ENCODE peak calls at places on chromosome 10, in ten cellular contexts. One of them, this sample, is unnamed.

GRCh38 chr10:120022357-120022756 is 129.8 kb downstream of the SEC23IP start:
- DNase-seq in fibroblast of the aortic adventitia: no peak
- DNase-seq in IMR-90: no peak
- DNase-seq in iPS DF 6.9: no peak
- DNase-seq in ovary: no peak
- DNase-seq in upper lobe of right lung: no peak
- DNase-seq in naive thymus-derived CD8-positive, alpha-beta T cell: no peak
- DNase-seq in DMS79 treated with DMSO at 0.1 percent for 48 hours: no peak
- DNase-seq in HTR-8/SVneo: no peak
- DNase-seq in T47D: no peak
- DNase-seq in this sample: no peak

GRCh38 chr10:74677951-74678350 is 148.4 kb upstream of the KAT6B start:
- DNase-seq in fibroblast of the aortic adventitia: no peak
- DNase-seq in IMR-90: no peak
- DNase-seq in iPS DF 6.9: no peak
- DNase-seq in ovary: no peak
- DNase-seq in upper lobe of right lung: no peak
- DNase-seq in naive thymus-derived CD8-positive, alpha-beta T cell: no peak
- DNase-seq in DMS79 treated with DMSO at 0.1 percent for 48 hours: no peak
- DNase-seq in HTR-8/SVneo: no peak
- DNase-seq in T47D: no peak
- DNase-seq in this sample: no peak

GRCh38 chr10:94524146-94524545 is 21.4 kb upstream of the HELLS start:
- DNase-seq in fibroblast of the aortic adventitia: peak; percentile 32
- DNase-seq in IMR-90: peak; percentile 64
- DNase-seq in iPS DF 6.9: no peak
- DNase-seq in ovary: no peak
- DNase-seq in upper lobe of right lung: no peak
- DNase-seq in naive thymus-derived CD8-positive, alpha-beta T cell: no peak
- DNase-seq in DMS79 treated with DMSO at 0.1 percent for 48 hours: no peak
- DNase-seq in HTR-8/SVneo: peak; percentile 3
- DNase-seq in T47D: no peak
- DNase-seq in this sample: peak; percentile 24

GRCh38 chr10:48497965-48498770 is 106.7 kb downstream of the ARHGAP22 start:
- DNase-seq in fibroblast of the aortic adventitia: no peak
- DNase-seq in IMR-90: no peak
- DNase-seq in iPS DF 6.9: no peak
- DNase-seq in ovary: no peak
- DNase-seq in upper lobe of right lung: no peak
- DNase-seq in naive thymus-derived CD8-positive, alpha-beta T cell: no peak
- DNase-seq in DMS79 treated with DMSO at 0.1 percent for 48 hours: no peak
- DNase-seq in HTR-8/SVneo: no peak
- DNase-seq in T47D: no peak
- DNase-seq in this sample: no peak

GRCh38 chr10:73625004-73625883 is 16.0 kb downstream of the MYOZ1 start:
- DNase-seq in fibroblast of the aortic adventitia: no peak
- DNase-seq in IMR-90: peak; percentile 25
- DNase-seq in iPS DF 6.9: no peak
- DNase-seq in ovary: peak; percentile 30
- DNase-seq in upper lobe of right lung: peak; percentile 68
- DNase-seq in naive thymus-derived CD8-positive, alpha-beta T cell: no peak
- DNase-seq in DMS79 treated with DMSO at 0.1 percent for 48 hours: peak; percentile 31
- DNase-seq in HTR-8/SVneo: peak; percentile 42
- DNase-seq in T47D: peak; percentile 64
- DNase-seq in this sample: peak; percentile 31

GRCh38 chr10:43311794-43312193 is 44.9 kb upstream of the RASGEF1A start:
- DNase-seq in fibroblast of the aortic adventitia: no peak
- DNase-seq in IMR-90: no peak
- DNase-seq in iPS DF 6.9: no peak
- DNase-seq in ovary: no peak
- DNase-seq in upper lobe of right lung: peak; percentile 28
- DNase-seq in naive thymus-derived CD8-positive, alpha-beta T cell: no peak
- DNase-seq in DMS79 treated with DMSO at 0.1 percent for 48 hours: no peak
- DNase-seq in HTR-8/SVneo: no peak
- DNase-seq in T47D: no peak
- DNase-seq in this sample: no peak

GRCh38 chr10:81007872-81008271 is 470.2 kb downstream of the SH2D4B start:
- DNase-seq in fibroblast of the aortic adventitia: no peak
- DNase-seq in IMR-90: no peak
- DNase-seq in iPS DF 6.9: no peak
- DNase-seq in ovary: no peak
- DNase-seq in upper lobe of right lung: no peak
- DNase-seq in naive thymus-derived CD8-positive, alpha-beta T cell: no peak
- DNase-seq in DMS79 treated with DMSO at 0.1 percent for 48 hours: no peak
- DNase-seq in HTR-8/SVneo: no peak
- DNase-seq in T47D: peak; percentile 92
- DNase-seq in this sample: no peak

GRCh38 chr10:6070647-6071046 is 8.5 kb upstream of the IL2RA start:
- DNase-seq in fibroblast of the aortic adventitia: no peak
- DNase-seq in IMR-90: no peak
- DNase-seq in iPS DF 6.9: no peak
- DNase-seq in ovary: no peak
- DNase-seq in upper lobe of right lung: no peak
- DNase-seq in naive thymus-derived CD8-positive, alpha-beta T cell: no peak
- DNase-seq in DMS79 treated with DMSO at 0.1 percent for 48 hours: no peak
- DNase-seq in HTR-8/SVneo: no peak
- DNase-seq in T47D: no peak
- DNase-seq in this sample: no peak

GRCh38 chr10:110208614-110209398 is 1.4 kb downstream of the MXI1 start:
- DNase-seq in fibroblast of the aortic adventitia: peak; percentile 47
- DNase-seq in IMR-90: peak; percentile 46
- DNase-seq in iPS DF 6.9: no peak
- DNase-seq in ovary: peak; percentile 61
- DNase-seq in upper lobe of right lung: peak; percentile 64
- DNase-seq in naive thymus-derived CD8-positive, alpha-beta T cell: peak; percentile 23
- DNase-seq in DMS79 treated with DMSO at 0.1 percent for 48 hours: peak; percentile 16
- DNase-seq in HTR-8/SVneo: no peak
- DNase-seq in T47D: peak; percentile 19
- DNase-seq in this sample: peak; percentile 45

GRCh38 chr10:42691361-42692120 is 53.2 kb upstream of the ZNF33B start:
- DNase-seq in fibroblast of the aortic adventitia: no peak
- DNase-seq in IMR-90: no peak
- DNase-seq in iPS DF 6.9: no peak
- DNase-seq in ovary: no peak
- DNase-seq in upper lobe of right lung: no peak
- DNase-seq in naive thymus-derived CD8-positive, alpha-beta T cell: no peak
- DNase-seq in DMS79 treated with DMSO at 0.1 percent for 48 hours: no peak
- DNase-seq in HTR-8/SVneo: no peak
- DNase-seq in T47D: no peak
- DNase-seq in this sample: no peak

GRCh38 chr10:31186225-31187010 is 132.6 kb upstream of the ZEB1 start:
- DNase-seq in fibroblast of the aortic adventitia: no peak
- DNase-seq in IMR-90: no peak
- DNase-seq in iPS DF 6.9: no peak
- DNase-seq in ovary: no peak
- DNase-seq in upper lobe of right lung: no peak
- DNase-seq in naive thymus-derived CD8-positive, alpha-beta T cell: no peak
- DNase-seq in DMS79 treated with DMSO at 0.1 percent for 48 hours: no peak
- DNase-seq in HTR-8/SVneo: no peak
- DNase-seq in T47D: no peak
- DNase-seq in this sample: peak; percentile 42

GRCh38 chr10:27513451-27514191 is 9.5 kb downstream of the RAB18 start:
- DNase-seq in fibroblast of the aortic adventitia: peak; percentile 57
- DNase-seq in IMR-90: peak; percentile 57
- DNase-seq in iPS DF 6.9: no peak
- DNase-seq in ovary: no peak
- DNase-seq in upper lobe of right lung: no peak
- DNase-seq in naive thymus-derived CD8-positive, alpha-beta T cell: no peak
- DNase-seq in DMS79 treated with DMSO at 0.1 percent for 48 hours: no peak
- DNase-seq in HTR-8/SVneo: no peak
- DNase-seq in T47D: no peak
- DNase-seq in this sample: peak; percentile 38

GRCh38 chr10:132187421-132188138 is 832 bp downstream of the DPYSL4 start:
- DNase-seq in fibroblast of the aortic adventitia: no peak
- DNase-seq in IMR-90: no peak
- DNase-seq in iPS DF 6.9: no peak
- DNase-seq in ovary: no peak
- DNase-seq in upper lobe of right lung: no peak
- DNase-seq in naive thymus-derived CD8-positive, alpha-beta T cell: no peak
- DNase-seq in DMS79 treated with DMSO at 0.1 percent for 48 hours: no peak
- DNase-seq in HTR-8/SVneo: no peak
- DNase-seq in T47D: no peak
- DNase-seq in this sample: no peak

GRCh38 chr10:34434119-34434594 is 380.9 kb downstream of the PARD3 start:
- DNase-seq in fibroblast of the aortic adventitia: peak; percentile 84
- DNase-seq in IMR-90: peak; percentile 78
- DNase-seq in iPS DF 6.9: no peak
- DNase-seq in ovary: no peak
- DNase-seq in upper lobe of right lung: no peak
- DNase-seq in naive thymus-derived CD8-positive, alpha-beta T cell: no peak
- DNase-seq in DMS79 treated with DMSO at 0.1 percent for 48 hours: no peak
- DNase-seq in HTR-8/SVneo: peak; percentile 51
- DNase-seq in T47D: no peak
- DNase-seq in this sample: peak; percentile 71

GRCh38 chr10:62738916-62739315 is 65.6 kb upstream of the ADO start:
- DNase-seq in fibroblast of the aortic adventitia: peak; percentile 69
- DNase-seq in IMR-90: peak; percentile 79
- DNase-seq in iPS DF 6.9: no peak
- DNase-seq in ovary: no peak
- DNase-seq in upper lobe of right lung: no peak
- DNase-seq in naive thymus-derived CD8-positive, alpha-beta T cell: no peak
- DNase-seq in DMS79 treated with DMSO at 0.1 percent for 48 hours: no peak
- DNase-seq in HTR-8/SVneo: no peak
- DNase-seq in T47D: no peak
- DNase-seq in this sample: peak; percentile 32

GRCh38 chr10:133442191-133442966 is 11.4 kb upstream of the SCART1 start:
- DNase-seq in fibroblast of the aortic adventitia: no peak
- DNase-seq in IMR-90: no peak
- DNase-seq in iPS DF 6.9: no peak
- DNase-seq in ovary: no peak
- DNase-seq in upper lobe of right lung: peak; percentile 51
- DNase-seq in naive thymus-derived CD8-positive, alpha-beta T cell: no peak
- DNase-seq in DMS79 treated with DMSO at 0.1 percent for 48 hours: no peak
- DNase-seq in HTR-8/SVneo: no peak
- DNase-seq in T47D: no peak
- DNase-seq in this sample: no peak

GRCh38 chr10:133465191-133465949 is 11.6 kb downstream of the SCART1 start:
- DNase-seq in fibroblast of the aortic adventitia: no peak
- DNase-seq in IMR-90: no peak
- DNase-seq in iPS DF 6.9: no peak
- DNase-seq in ovary: no peak
- DNase-seq in upper lobe of right lung: no peak
- DNase-seq in naive thymus-derived CD8-positive, alpha-beta T cell: no peak
- DNase-seq in DMS79 treated with DMSO at 0.1 percent for 48 hours: no peak
- DNase-seq in HTR-8/SVneo: no peak
- DNase-seq in T47D: no peak
- DNase-seq in this sample: no peak

GRCh38 chr10:63382066-63382465 is 83.7 kb downstream of the JMJD1C start:
- DNase-seq in fibroblast of the aortic adventitia: no peak
- DNase-seq in IMR-90: no peak
- DNase-seq in iPS DF 6.9: no peak
- DNase-seq in ovary: no peak
- DNase-seq in upper lobe of right lung: no peak
- DNase-seq in naive thymus-derived CD8-positive, alpha-beta T cell: no peak
- DNase-seq in DMS79 treated with DMSO at 0.1 percent for 48 hours: no peak
- DNase-seq in HTR-8/SVneo: no peak
- DNase-seq in T47D: no peak
- DNase-seq in this sample: no peak